ENCODE peak calls at places on chromosomes 13 and 19, in nine cellular contexts. Z, S, Y, V, C, K, R, D and N are unnamed samples.

GRCh38 chr19:7067716-7068115 is 1.8 kb upstream of the ZNF557 start:
- DNase-seq in C (no peak), K (no peak), Y (no peak), V (no peak), R (peak; percentile 59), D (no peak), Z (no peak), S (no peak), N (peak; percentile 2)

GRCh38 chr19:35777961-35778360 is 2.6 kb downstream of the ARHGAP33 start:
- DNase-seq in D (no peak), R (no peak), K (no peak), C (no peak), V (no peak), S (no peak), Z (no peak), Y (no peak), N (no peak)

GRCh38 chr13:23956106-23956505 is 58.8 kb upstream of the C1QTNF9B start:
- DNase-seq in K (no peak), C (no peak), Y (no peak), S (no peak), R (peak; percentile 44), Z (no peak), V (no peak), D (peak; percentile 45), N (peak; percentile 70)

GRCh38 chr19:1810439-1811160 is 1.5 kb downstream of the ATP8B3 start:
- DNase-seq in Z (no peak), Y (no peak), V (peak; percentile 55), K (no peak), S (no peak), D (peak; percentile 18), R (no peak), C (no peak), N (no peak)

GRCh38 chr13:21849323-21849722 is 178.4 kb downstream of the FGF9 start:
- DNase-seq in Z (peak; percentile 50), D (no peak), C (no peak), Y (no peak), R (peak; percentile 24), S (no peak), K (no peak), V (no peak), N (no peak)

GRCh38 chr19:53696951-53697350 is 65.2 kb downstream of the DPRX start:
- DNase-seq in V (no peak), C (no peak), Y (no peak), D (no peak), K (no peak), Z (no peak), R (no peak), S (no peak), N (peak; percentile 0)

GRCh38 chr13:72561791-72562190 is 165.6 kb downstream of the MZT1 start:
- DNase-seq in S (no peak), K (no peak), R (no peak), V (no peak), Z (no peak), C (no peak), D (no peak), Y (no peak), N (no peak)

GRCh38 chr19:50458396-50459066 is 17.8 kb upstream of the EMC10 start:
- DNase-seq in S (no peak), Z (no peak), D (no peak), V (no peak), K (no peak), R (peak; percentile 39), C (no peak), Y (no peak), N (no peak)

GRCh38 chr19:746208-746819 is 4.6 kb upstream of the MISP start:
- DNase-seq in S (no peak), V (no peak), D (no peak), K (no peak), Y (no peak), R (no peak), Z (no peak), C (no peak), N (no peak)

GRCh38 chr13:30186644-30187431 is 120.5 kb downstream of the KATNAL1 start:
- DNase-seq in V (no peak), Z (no peak), Y (no peak), R (no peak), K (no peak), S (no peak), C (no peak), D (no peak), N (peak; percentile 19)

GRCh38 chr19:35044317-35045117 is 3.0 kb downstream of the HPN start:
- DNase-seq in V (peak; percentile 64), D (peak; percentile 68), Z (peak; percentile 79), R (peak; percentile 45), K (peak; percentile 63), S (peak; percentile 81), Y (peak; percentile 82), C (no peak), N (no peak)

GRCh38 chr13:40765602-40766001 is 5.4 kb downstream of the MRPS31 start:
- DNase-seq in K (no peak), Y (no peak), D (no peak), S (no peak), C (no peak), V (no peak), Z (no peak), R (no peak), N (no peak)

GRCh38 chr19:482186-483041 is 13.9 kb upstream of the MADCAM1 start:
- DNase-seq in D (no peak), K (no peak), R (no peak), C (no peak), Y (peak; percentile 28), V (no peak), S (no peak), Z (no peak), N (no peak)

GRCh38 chr13:43478178-43478577 is 308.6 kb downstream of the ENOX1 start:
- DNase-seq in K (no peak), Z (no peak), D (no peak), C (no peak), Y (no peak), V (no peak), S (no peak), R (no peak), N (no peak)

DNA sequence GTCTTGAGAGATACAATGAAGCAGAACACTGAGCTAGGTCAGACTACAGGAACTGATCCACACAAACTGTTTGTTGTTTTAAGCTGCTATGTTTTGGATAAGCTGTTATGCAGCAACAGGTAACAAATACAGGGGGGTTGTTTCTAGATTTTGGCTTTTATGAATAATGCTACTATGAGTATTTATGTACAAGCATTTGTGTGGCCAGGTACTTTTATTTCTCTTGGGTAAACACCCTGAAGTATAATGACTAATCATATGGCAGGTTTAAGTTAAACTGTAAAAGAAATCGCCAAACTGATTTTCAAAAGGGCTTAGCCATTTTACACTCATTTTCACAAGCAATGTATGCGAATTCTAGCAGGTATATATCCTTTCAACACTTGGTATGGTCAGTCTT is 166.0 kb downstream of the DNAJC3 start:
- DNase-seq in V (no peak), K (no peak), Y (no peak), S (no peak), Z (no peak), D (no peak), C (no peak), R (no peak), N (no peak)
- TF ChIP-seq CTCF in V (no peak), K (no peak), Y (no peak), S (no peak), Z (no peak), D (no peak), C (no peak), R (no peak), N (no peak)

GRCh38 chr19:29524912-29525870 is 603 bp upstream of the VSTM2B start:
- DNase-seq in R (no peak), D (no peak), K (peak; percentile 8), V (no peak), Y (peak; percentile 22), C (no peak), Z (no peak), S (peak; percentile 29), N (no peak)

GRCh38 chr19:29525901-29526729 is at the start of gene VSTM2B:
- DNase-seq in C (no peak), S (peak; percentile 24), Y (peak; percentile 26), D (no peak), R (no peak), V (no peak), Z (no peak), K (no peak), N (no peak)

GRCh38 chr19:29527500-29528328 is 1.9 kb downstream of the VSTM2B start:
- DNase-seq in Z (no peak), D (no peak), S (peak; percentile 25), V (no peak), K (no peak), R (no peak), C (no peak), Y (peak; percentile 39), N (no peak)

GRCh38 chr19:29528350-29528945 is 2.7 kb downstream of the VSTM2B start:
- DNase-seq in S (peak; percentile 79), C (peak; percentile 7), D (peak; percentile 36), R (peak; percentile 61), Z (peak; percentile 90), V (peak; percentile 67), K (peak; percentile 51), Y (peak; percentile 55), N (peak; percentile 6)

GRCh38 chr19:29526730-29527499 is 1.1 kb downstream of the VSTM2B start:
- DNase-seq in D (no peak), S (peak; percentile 48), Z (peak; percentile 61), C (no peak), K (no peak), V (no peak), R (no peak), Y (peak; percentile 34), N (no peak)
- TF ChIP-seq CTCF in D (no peak), S (no peak), Z (no peak), C (no peak), K (no peak), V (no peak), R (no peak), Y (no peak), N (no peak)

GRCh38 chr13:46184277-46184699 is 2.3 kb upstream of the LCP1 start:
- DNase-seq in V (peak; percentile 38), R (no peak), Z (peak; percentile 51), S (no peak), Y (no peak), C (no peak), K (peak; percentile 22), D (peak; percentile 43), N (no peak)
- TF ChIP-seq CTCF in V (peak; percentile 66), R (peak; percentile 41), Z (peak; percentile 86), S (peak; percentile 45), Y (peak; percentile 15), C (peak; percentile 33), K (no peak), D (peak; percentile 36), N (peak; percentile 75)

DNA sequence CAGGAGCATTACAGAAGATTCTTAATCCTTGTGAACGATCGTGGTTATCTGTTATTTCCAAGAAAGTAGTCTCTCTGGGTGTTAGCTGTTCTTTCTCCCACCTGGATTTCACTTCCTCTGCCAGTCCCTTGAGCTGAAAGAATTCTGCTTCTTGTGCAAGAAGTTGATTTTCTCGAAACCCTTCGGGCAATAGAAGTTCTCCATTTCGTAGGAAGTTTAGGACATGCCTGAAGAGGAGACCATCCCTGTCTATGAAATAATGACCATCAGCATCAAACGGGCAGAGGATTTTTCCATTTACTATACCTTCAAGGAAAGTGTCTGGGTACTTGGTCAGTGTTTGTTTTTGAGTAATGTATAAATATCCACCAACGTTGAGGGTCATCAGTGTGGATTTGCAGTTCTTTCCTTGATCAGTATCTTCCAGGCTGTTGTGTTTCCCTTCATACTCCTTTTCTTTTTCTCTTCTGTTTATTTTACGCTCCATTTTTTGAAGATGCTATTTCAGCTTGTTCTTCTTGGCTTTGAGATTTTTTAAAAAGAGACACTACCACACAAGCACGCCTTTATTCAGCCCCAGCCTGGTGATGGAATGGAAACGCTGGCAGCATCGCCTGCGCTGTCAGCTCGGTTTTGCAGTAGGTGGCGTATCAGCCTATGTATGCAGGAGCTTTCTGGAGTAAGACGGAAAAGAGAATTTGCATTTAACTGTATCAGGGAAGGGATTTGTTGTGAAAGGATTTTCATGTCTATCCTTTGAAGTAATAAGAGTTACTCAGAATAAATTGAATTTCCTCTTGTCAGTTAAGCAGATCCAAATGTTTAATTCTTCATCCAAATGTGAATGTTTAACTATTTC is 6.5 kb downstream of the KCTD4 start:
- DNase-seq in V (peak; percentile 20), K (peak; percentile 37), R (peak; percentile 46), C (no peak), S (peak; percentile 89), D (no peak), Y (no peak), Z (no peak), N (no peak)
- TF ChIP-seq CTCF in V (peak; percentile 42), K (peak; percentile 50), R (peak; percentile 56), C (peak; percentile 44), S (peak; percentile 70), D (no peak), Y (peak; percentile 36), Z (no peak), N (peak; percentile 74)